ENCODE peak calls at places on chromosomes 12 and 14, in four cellular contexts. C, M, B and Q are unnamed samples.
A peak's percentile ranks its signal among the peaks of the same experiment; 100 is the strongest.

GRCh38 chr14:74261288-74261687 is 22.0 kb downstream of the VSX2 start:
- DNase-seq in M (no peak), B (no peak), C (no peak), Q (no peak)

GRCh38 chr14:39426605-39427004 is 5.6 kb downstream of the FBXO33 start:
- DNase-seq in C (no peak), M (no peak), B (peak; percentile 21), Q (no peak)

GRCh38 chr14:74014299-74014698 is 4.8 kb downstream of the ENTPD5 start:
- DNase-seq in C (no peak), M (no peak), B (no peak), Q (no peak)

GRCh38 chr12:53160000-53160399 is 20.5 kb upstream of the ZNF740 start:
- DNase-seq in B (no peak), C (no peak), M (no peak), Q (no peak)

GRCh38 chr12:65004270-65004669 is 116.8 kb downstream of the WIF1 start:
- DNase-seq in C (no peak), M (no peak), B (no peak), Q (no peak)

GRCh38 chr14:96960598-96961116 is 163.5 kb downstream of the VRK1 start:
- DNase-seq in M (no peak), C (no peak), B (no peak), Q (no peak)

GRCh38 chr12:50246873-50247612 is 36.3 kb downstream of the LIMA1 start:
- DNase-seq in B (peak; percentile 99), C (peak; percentile 76), M (peak; percentile 81), Q (peak; percentile 87)

GRCh38 chr14:71358209-71358931 is 451.1 kb downstream of the PCNX1 start:
- DNase-seq in B (no peak), C (no peak), M (no peak), Q (no peak)

GRCh38 chr12:116693259-116694227 is 44.3 kb downstream of the SPRING1 start:
- DNase-seq in M (no peak), B (no peak), C (no peak), Q (no peak)

GRCh38 chr14:53962954-53963490 is 6.4 kb upstream of the BMP4 start:
- DNase-seq in C (no peak), M (no peak), B (no peak), Q (no peak)

GRCh38 chr12:58710896-58711295 is 209.4 kb downstream of the LRIG3 start:
- DNase-seq in M (no peak), B (no peak), C (no peak), Q (no peak)

GRCh38 chr14:33567003-33567735 is 383.7 kb downstream of the EGLN3 start:
- DNase-seq in B (no peak), C (no peak), M (no peak), Q (no peak)

GRCh38 chr14:45177081-45177480 is 41.4 kb downstream of the FANCM start:
- DNase-seq in M (no peak), B (no peak), C (no peak), Q (no peak)

GRCh38 chr12:60308366-60309000 is 712.7 kb downstream of the SLC16A7 start:
- DNase-seq in C (no peak), B (no peak), M (no peak), Q (no peak)

GRCh38 chr12:56257491-56258067 is 605 bp downstream of the ANKRD52 start:
- DNase-seq in C (no peak), B (no peak), M (no peak), Q (no peak)

GRCh38 chr12:9649532-9649940 is 20.0 kb upstream of the CLEC2D start:
- DNase-seq in M (no peak), C (no peak), B (no peak), Q (no peak)

GRCh38 chr14:104913413-104913812 is 11.3 kb upstream of the PLD4 start:
- DNase-seq in M (no peak), C (no peak), B (no peak), Q (no peak)

GRCh38 chr14:35351497-35351896 is 53.1 kb downstream of the NFKBIA start:
- DNase-seq in M (no peak), B (no peak), C (no peak), Q (no peak)

GRCh38 chr12:97912943-97913342 is 450.3 kb downstream of the RMST start:
- DNase-seq in M (no peak), C (peak; percentile 2), B (no peak), Q (no peak)

GRCh38 chr14:91228112-91229004 is 16.1 kb downstream of the GPR68 start:
- DNase-seq in B (peak; percentile 74), M (no peak), C (no peak), Q (no peak)

GRCh38 chr12:101414533-101415119 is 7.1 kb upstream of the ARL1 start:
- DNase-seq in B (no peak), C (peak; percentile 11), M (no peak), Q (no peak)

GRCh38 chr14:72876710-72877063 is 17.2 kb downstream of the DPF3 start:
- DNase-seq in C (no peak), M (no peak), B (no peak), Q (no peak)

GRCh38 chr14:71141701-71142374 is 234.6 kb downstream of the PCNX1 start:
- DNase-seq in B (no peak), M (no peak), C (no peak), Q (no peak)

GRCh38 chr12:122740351-122740750 is 9.7 kb upstream of the HCAR1 start:
- DNase-seq in C (no peak), B (no peak), M (no peak), Q (no peak)

GRCh38 chr12:106586803-106587684 is 4.2 kb downstream of the RFX4 start:
- DNase-seq in B (no peak), C (no peak), M (no peak), Q (no peak)

GRCh38 chr12:119343130-119343529 is 8.6 kb downstream of the CCDC60 start:
- DNase-seq in C (no peak), M (no peak), B (no peak), Q (no peak)

GRCh38 chr12:110079477-110080400 is 31.4 kb upstream of the C12orf76 start:
- DNase-seq in B (no peak), C (no peak), M (peak; percentile 49), Q (no peak)

GRCh38 chr14:65035049-65035448 is 48.4 kb downstream of the FNTB start:
- DNase-seq in M (peak; percentile 60), B (no peak), C (no peak), Q (no peak)

GRCh38 chr12:3613641-3614180 is 122.7 kb downstream of the PRMT8 start:
- DNase-seq in C (no peak), B (no peak), M (no peak), Q (no peak)

DNA sequence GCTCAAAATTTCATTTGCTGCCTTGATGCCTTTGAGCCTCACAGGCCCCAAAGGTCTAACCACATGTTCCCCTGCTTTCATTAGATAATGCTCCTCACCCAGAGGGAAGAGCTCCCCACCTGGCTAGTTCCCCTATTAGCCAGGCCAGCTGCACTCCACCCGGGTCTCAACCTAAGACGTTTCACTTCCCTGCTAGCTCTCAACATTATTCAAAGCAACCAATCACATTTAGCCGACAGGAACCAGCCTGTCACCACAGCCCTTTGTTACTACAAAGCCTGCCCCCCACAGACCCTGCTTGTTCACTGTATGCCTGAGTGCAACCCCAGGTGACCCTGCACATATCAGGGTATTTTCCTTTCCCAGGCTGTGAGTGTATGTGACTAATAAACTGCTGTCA is 78.6 kb downstream of the SLC15A5 start:
- DNase-seq in C (no peak), B (no peak), M (no peak), Q (no peak)
- TF ChIP-seq CTCF in C (no peak), B (no peak), M (no peak), Q (no peak)

GRCh38 chr14:50608302-50608851 is 48.4 kb downstream of the ATL1 start:
- DNase-seq in C (no peak), M (no peak), B (no peak), Q (no peak)

GRCh38 chr14:50612795-50613194 is 52.9 kb downstream of the ATL1 start:
- DNase-seq in B (no peak), M (no peak), C (no peak), Q (no peak)

GRCh38 chr14:50615056-50615455 is 53.0 kb downstream of the SAV1 start:
- DNase-seq in C (no peak), B (no peak), M (no peak), Q (no peak)

GRCh38 chr14:50607181-50607580 is 47.2 kb downstream of the ATL1 start:
- DNase-seq in M (no peak), C (no peak), B (no peak), Q (no peak)

GRCh38 chr14:50610465-50610864 is 50.5 kb downstream of the ATL1 start:
- DNase-seq in M (no peak), C (no peak), B (no peak), Q (no peak)
- H3K4me3 ChIP-seq in M (no peak overlapping the region), C (no peak overlapping the region), B (no peak overlapping the region), Q (no peak overlapping the region)

GRCh38 chr12:118064608-118065007 is 3.6 kb upstream of the WSB2 start:
- DNase-seq in C (no peak), M (no peak), B (no peak), Q (no peak)
- TF ChIP-seq CTCF in C (no peak), M (no peak), B (peak; percentile 28), Q (no peak)

GRCh38 chr12:27537855-27538675 is 14.1 kb downstream of the PPFIBP1 start:
- DNase-seq in M (no peak), C (no peak), B (no peak), Q (no peak)

GRCh38 chr12:27531916-27532315 is 7.9 kb downstream of the PPFIBP1 start:
- DNase-seq in M (no peak), C (no peak), B (no peak), Q (no peak)

GRCh38 chr12:27535318-27535717 is 11.3 kb downstream of the PPFIBP1 start:
- DNase-seq in B (no peak), C (no peak), M (no peak), Q (no peak)

GRCh38 chr12:27534765-27535161 is 10.8 kb downstream of the PPFIBP1 start:
- DNase-seq in M (no peak), C (no peak), B (no peak), Q (no peak)

DNA sequence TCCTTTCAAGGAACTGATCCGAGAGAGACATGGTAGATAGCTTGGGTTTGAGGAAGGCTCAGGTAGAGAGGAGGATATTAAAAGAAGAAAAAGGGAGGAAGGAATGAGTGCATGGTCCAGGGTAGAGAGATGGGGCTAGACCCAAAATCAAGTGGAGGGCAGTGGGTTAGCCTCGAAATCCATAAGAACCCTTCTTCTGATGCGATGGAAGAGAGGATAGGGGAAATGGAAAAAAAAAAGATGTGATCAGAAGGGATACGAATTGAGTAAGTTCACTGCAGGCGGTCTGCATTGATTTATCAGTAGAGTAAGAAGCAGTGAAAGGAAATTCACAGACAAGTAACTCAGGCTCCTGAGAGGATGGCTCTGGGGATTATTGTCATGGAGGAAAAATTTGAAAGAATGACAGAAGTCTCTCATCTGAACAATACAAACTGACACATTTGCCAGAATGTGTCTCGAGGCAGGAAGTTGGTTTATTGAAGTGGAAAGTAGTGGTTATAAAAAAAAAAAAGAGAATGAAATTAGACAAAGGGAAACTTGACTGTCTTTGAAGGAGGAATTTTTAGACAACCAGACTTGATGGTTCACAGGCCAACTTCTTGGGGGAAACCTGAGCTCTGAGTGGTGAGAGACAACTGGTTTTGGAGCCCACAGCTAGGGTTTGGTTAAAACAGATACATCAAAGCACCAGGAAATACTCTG is 10.2 kb downstream of the PPFIBP1 start:
- DNase-seq in M (no peak), B (no peak), C (no peak), Q (no peak)
- H3K4me3 ChIP-seq in M (no peak overlapping the region), B (no peak overlapping the region), C (no peak overlapping the region), Q (no peak overlapping the region)

GRCh38 chr12:69779928-69780327 is 41.3 kb downstream of the RAB3IP start:
- DNase-seq in B (no peak), M (no peak), C (no peak), Q (no peak)
- TF ChIP-seq CTCF in B (peak; percentile 30), M (no peak), C (no peak), Q (no peak)

GRCh38 chr12:54304187-54304810 is 3.5 kb upstream of the NFE2 start:
- DNase-seq in C (peak; percentile 28), B (no peak), M (peak; percentile 60), Q (peak; percentile 81)
- H3K4me3 ChIP-seq in C (no peak overlapping the region), B (no peak overlapping the region), M (no peak overlapping the region), Q (peak overlapping the region; percentile 45)